ENCODE peak calls at places on chromosomes 2 and 18, in four cellular contexts. U is heart left ventricle, H is neuronal stem cell, Q is PC-3. I is an unnamed sample.

GRCh38 chr2:143824796-143825195 is 695.1 kb downstream of the ZEB2 start:
- DNase-seq in Q (no peak), H (no peak), U (no peak), I (no peak)

GRCh38 chr2:80469428-80469827 is 164.9 kb upstream of the LRRTM1 start:
- DNase-seq in Q (no peak), H (no peak), U (no peak), I (no peak)

GRCh38 chr2:111972955-111973565 is 74.7 kb downstream of the MERTK start:
- DNase-seq in U (no peak), Q (peak; percentile 62), H (no peak), I (no peak)

GRCh38 chr2:27958711-27959378 is 68.3 kb downstream of the BABAM2 start:
- DNase-seq in U (no peak), H (no peak), Q (peak; percentile 46), I (no peak)

GRCh38 chr18:2400701-2401191 is 170.6 kb downstream of the METTL4 start:
- DNase-seq in H (no peak), U (no peak), Q (no peak), I (no peak)

GRCh38 chr2:12236136-12236834 is 480.5 kb upstream of the TRIB2 start:
- DNase-seq in Q (no peak), U (no peak), H (no peak), I (no peak)

GRCh38 chr2:56613254-56613653 is 429.5 kb downstream of the CCDC85A start:
- DNase-seq in U (no peak), Q (no peak), H (no peak), I (no peak)

GRCh38 chr2:205733648-205734047 is 51.3 kb downstream of the NRP2 start:
- DNase-seq in U (no peak), Q (no peak), H (peak; percentile 31), I (no peak)

GRCh38 chr2:96103906-96104861 is 12.2 kb downstream of the ADRA2B start:
- DNase-seq in H (no peak), Q (no peak), U (peak; percentile 32), I (no peak)

GRCh38 chr18:11955299-11956029 is 25.8 kb upstream of the IMPA2 start:
- DNase-seq in H (no peak), Q (peak; percentile 93), U (no peak), I (peak; percentile 70)

GRCh38 chr2:64274399-64275173 is 130.4 kb upstream of the PELI1 start:
- DNase-seq in Q (peak; percentile 41), U (no peak), H (no peak), I (no peak)

GRCh38 chr18:59567445-59567844 is 129.8 kb downstream of the CCBE1 start:
- DNase-seq in U (no peak), H (no peak), Q (no peak), I (no peak)

GRCh38 chr18:59402432-59403090 is 43.5 kb upstream of the LMAN1 start:
- DNase-seq in U (peak; percentile 54), H (peak; percentile 90), Q (peak; percentile 93), I (peak; percentile 62)

GRCh38 chr2:8475349-8476045 is 206.4 kb upstream of the ID2 start:
- DNase-seq in U (no peak), Q (peak; percentile 46), H (no peak), I (no peak)

GRCh38 chr2:120654383-120655134 is 81.1 kb upstream of the GLI2 start:
- DNase-seq in U (peak; percentile 39), H (peak; percentile 6), Q (no peak), I (peak; percentile 68)

GRCh38 chr2:174035981-174036742 is 71.0 kb upstream of the SP3 start:
- DNase-seq in Q (peak; percentile 61), H (no peak), U (no peak), I (peak; percentile 65)

GRCh38 chr2:16871426-16871825 is 205.8 kb upstream of the CYRIA start:
- DNase-seq in Q (no peak), U (no peak), H (no peak), I (no peak)

GRCh38 chr2:229731916-229732315 is 17.6 kb upstream of the DNER start:
- DNase-seq in H (no peak), U (no peak), Q (no peak), I (no peak)

GRCh38 chr2:128306931-128307460 is 11.7 kb downstream of the HS6ST1 start:
- DNase-seq in Q (no peak), H (no peak), U (no peak), I (no peak)

GRCh38 chr2:204135752-204136151 is 199.2 kb downstream of the ICOS start:
- DNase-seq in U (no peak), Q (no peak), H (no peak), I (no peak)

GRCh38 chr2:236526459-236527197 is 43.0 kb upstream of the ACKR3 start:
- DNase-seq in U (no peak), H (no peak), Q (no peak), I (no peak)

GRCh38 chr2:201432038-201432437 is 19.2 kb downstream of the TRAK2 start:
- DNase-seq in U (no peak), H (no peak), Q (peak; percentile 74), I (no peak)

GRCh38 chr2:60581461-60582282 is 28.2 kb upstream of the BCL11A start:
- DNase-seq in H (peak; percentile 60), U (peak; percentile 68), Q (peak; percentile 73), I (peak; percentile 56)

GRCh38 chr2:189222440-189222839 is 42.9 kb upstream of the COL5A2 start:
- DNase-seq in U (no peak), Q (peak; percentile 91), H (no peak), I (peak; percentile 13)

GRCh38 chr2:237154050-237154638 is 68.5 kb downstream of the COPS8 start:
- DNase-seq in U (no peak), H (peak; percentile 47), Q (peak; percentile 70), I (no peak)

GRCh38 chr2:51919395-51919794 is 887.5 kb upstream of the NRXN1 start:
- DNase-seq in Q (peak; percentile 82), H (no peak), U (no peak), I (no peak)

GRCh38 chr2:236505071-236505470 is 64.6 kb upstream of the ACKR3 start:
- DNase-seq in U (no peak), Q (no peak), H (no peak), I (no peak)

GRCh38 chr2:19786408-19787058 is 115.2 kb downstream of the TTC32 start:
- DNase-seq in H (no peak), Q (peak; percentile 48), U (no peak), I (no peak)

GRCh38 chr2:47903781-47904447 is 2.4 kb downstream of the FBXO11 start:
- DNase-seq in H (no peak), Q (peak; percentile 32), U (no peak), I (no peak)

GRCh38 chr18:50429207-50429948 is 54.5 kb downstream of the SKA1 start:
- DNase-seq in Q (peak; percentile 38), U (no peak), H (no peak), I (no peak)

GRCh38 chr2:216536725-216537124 is 38.1 kb downstream of the RPL37A start:
- DNase-seq in U (peak; percentile 50), Q (no peak), H (no peak), I (no peak)

GRCh38 chr2:102110168-102110567 is 32.4 kb upstream of the IL1R1 start:
- DNase-seq in Q (no peak), U (no peak), H (no peak), I (no peak)

GRCh38 chr18:76281565-76281964 is 213.5 kb downstream of the ZNF516 start:
- DNase-seq in U (no peak), Q (no peak), H (no peak), I (no peak)
- H3K27me3 ChIP-seq in U (no peaks in the 10 kb centered on the region), Q (peaks cover 47% of the 10 kb centered on the region), H (no peaks in the 10 kb centered on the region), I (no peaks in the 10 kb centered on the region)

DNA sequence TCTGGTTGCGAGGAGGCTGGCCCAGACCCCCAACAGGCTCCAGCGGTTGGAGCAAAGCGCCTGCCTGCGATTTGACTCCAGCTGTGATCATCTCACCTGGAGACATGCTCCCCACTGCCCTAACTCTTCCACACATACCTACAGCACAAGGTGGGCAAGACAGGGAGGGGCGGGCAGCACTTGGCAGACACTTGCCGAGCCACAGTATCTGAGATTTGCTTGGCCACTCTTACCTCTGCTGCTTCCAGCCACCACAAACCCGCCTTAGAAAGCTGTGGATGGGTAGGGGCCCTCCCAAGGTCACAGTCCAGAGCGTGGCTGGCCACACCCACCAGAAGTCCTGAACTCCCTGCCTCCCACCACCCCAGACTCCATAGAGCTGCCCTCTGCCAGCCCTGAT is 8.2 kb downstream of the CYP26B1 start:
- DNase-seq in U (peak; percentile 11), H (no peak), Q (no peak), I (no peak)
- H3K27ac ChIP-seq in U (no peak overlapping the region), H (no peak overlapping the region), Q (no peak overlapping the region), I (no peak overlapping the region)

GRCh38 chr18:62825382-62825781 is 110.0 kb downstream of the PHLPP1 start:
- DNase-seq in H (no peak), U (no peak), Q (no peak), I (no peak)
- H3K4me1 ChIP-seq in H (peaks cover 4% of the 10 kb centered on the region), U (no peaks in the 10 kb centered on the region), Q (no peaks in the 10 kb centered on the region), I (peaks cover 4% of the 10 kb centered on the region)

GRCh38 chr2:218870984-218871344 is 9.7 kb upstream of the WNT10A start:
- DNase-seq in H (no peak), U (no peak), Q (no peak), I (no peak)
- H3K27me3 ChIP-seq in H (peaks cover 43% of the 10 kb centered on the region), U (peaks cover 30% of the 10 kb centered on the region), Q (no peaks in the 10 kb centered on the region), I (no peaks in the 10 kb centered on the region)

GRCh38 chr2:74513605-74514367 is 464 bp upstream of the TLX2 start:
- DNase-seq in H (no peak), U (no peak), Q (peak; percentile 49), I (no peak)
- H3K27ac ChIP-seq in H (no peak overlapping the region), U (no peak overlapping the region), Q (no peak overlapping the region), I (no peak overlapping the region)

DNA sequence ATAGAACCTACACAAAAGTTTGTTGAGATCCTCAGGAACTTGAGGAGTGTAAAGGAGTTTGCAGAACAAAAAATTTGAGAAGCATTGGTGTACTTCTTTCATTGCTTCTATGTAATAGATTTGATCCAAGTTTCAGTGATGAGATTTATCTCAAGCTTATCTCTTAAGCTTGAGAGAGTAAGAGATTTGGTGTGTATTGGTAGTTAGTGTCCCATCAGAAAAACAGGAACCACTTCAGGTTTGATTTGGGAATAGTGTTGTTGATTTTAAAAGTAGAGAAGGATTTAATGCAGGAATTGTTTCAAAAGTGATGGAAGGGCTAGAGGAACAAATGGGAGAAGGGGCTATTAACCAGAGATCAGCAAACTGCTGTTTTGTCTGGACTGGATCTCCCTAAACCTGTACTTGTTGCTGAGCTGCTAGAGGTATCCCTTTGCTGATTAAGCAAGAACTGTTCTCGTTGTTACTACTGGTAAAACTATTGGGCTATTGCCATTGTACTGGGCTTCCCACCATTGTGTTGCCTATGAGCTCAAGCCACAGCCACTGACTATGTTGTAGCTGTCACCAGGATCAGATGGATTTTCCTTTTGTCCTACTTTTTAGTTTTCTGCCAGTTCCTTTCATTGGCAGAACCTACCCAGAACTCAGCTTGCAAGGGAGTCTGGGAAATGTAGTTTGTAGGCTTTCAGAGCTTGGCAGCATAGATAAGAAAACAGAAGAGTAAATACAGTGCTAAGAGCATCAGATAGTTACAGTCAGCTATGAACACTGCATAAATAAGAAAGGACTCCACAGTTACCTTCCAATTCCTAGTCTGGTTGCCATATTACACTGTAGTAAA is 39.3 kb downstream of the RAB10 start:
- DNase-seq in Q (no peak), U (no peak), H (no peak), I (no peak)
- H3K4me1 ChIP-seq in Q (peaks cover 71% of the 10 kb centered on the region), U (peaks cover 2% of the 10 kb centered on the region), H (peaks cover 2% of the 10 kb centered on the region), I (peaks cover 88% of the 10 kb centered on the region)

I was measured in psoas muscle.